ENCODE peak calls at places on chromosome 6, in nine cellular contexts. A, R, W, J, N, F, O, S and H are unnamed samples.

GRCh38 chr6:162615016-162615717 is 112.4 kb downstream of the PRKN start:
- DNase-seq in N (peak), O (no peak), S (no peak), A (no peak), R (no peak), J (no peak), W (no peak), F (no peak), H (no peak)

GRCh38 chr6:21143651-21144050 is 449.9 kb upstream of the SOX4 start:
- DNase-seq in W (no peak), S (no peak), J (no peak), R (no peak), N (no peak), O (no peak), F (no peak), A (no peak), H (no peak)

GRCh38 chr6:30073489-30074240 is 1.9 kb downstream of the RNF39 start:
- DNase-seq in R (no peak), A (no peak), J (no peak), S (no peak), F (no peak), N (no peak), O (no peak), W (no peak), H (no peak)

GRCh38 chr6:158408552-158409130 is 96.4 kb downstream of the TULP4 start:
- DNase-seq in A (no peak), W (no peak), O (no peak), F (peak), J (no peak), N (peak), R (peak), S (no peak), H (peak)

GRCh38 chr6:132713355-132714134 is at the start of gene VNN1:
- DNase-seq in S (peak), N (no peak), F (no peak), A (no peak), W (peak), J (no peak), R (no peak), O (no peak), H (no peak)

GRCh38 chr6:7769702-7770101 is 43.8 kb downstream of the BMP6 start:
- DNase-seq in R (no peak), O (no peak), N (peak), S (no peak), F (no peak), W (no peak), J (no peak), A (no peak), H (no peak)

GRCh38 chr6:117548797-117549301 is 53.5 kb downstream of the GOPC start:
- DNase-seq in J (peak), S (no peak), O (no peak), R (no peak), A (no peak), N (peak), F (no peak), W (no peak), H (no peak)

GRCh38 chr6:10250655-10251220 is 164.1 kb downstream of the TFAP2A start:
- DNase-seq in W (no peak), A (no peak), N (no peak), S (no peak), O (no peak), R (no peak), J (no peak), F (no peak), H (no peak)

GRCh38 chr6:161301338-161301737 is 27.5 kb upstream of the AGPAT4 start:
- DNase-seq in J (peak), W (no peak), R (peak), A (no peak), O (no peak), F (no peak), S (no peak), N (peak), H (no peak)

GRCh38 chr6:43729537-43729936 is 40.5 kb upstream of the VEGFA start:
- DNase-seq in S (no peak), F (no peak), O (no peak), J (no peak), W (no peak), A (no peak), N (no peak), R (no peak), H (no peak)

GRCh38 chr6:84897874-84898635 is 133.7 kb upstream of the TBX18 start:
- DNase-seq in A (no peak), S (no peak), R (no peak), O (no peak), N (peak), F (no peak), W (no peak), J (peak), H (no peak)

GRCh38 chr6:33430991-33431879 is 11.4 kb downstream of the SYNGAP1 start:
- DNase-seq in S (peak), J (no peak), N (peak), R (peak), O (peak), F (peak), W (peak), A (peak), H (peak)

GRCh38 chr6:166395778-166396177 is 13.0 kb upstream of the MPC1 start:
- DNase-seq in R (no peak), S (no peak), A (no peak), O (no peak), W (no peak), J (no peak), N (no peak), F (no peak), H (no peak)

GRCh38 chr6:684831-685636 is 7.9 kb downstream of the EXOC2 start:
- DNase-seq in N (peak), O (no peak), R (no peak), F (no peak), A (no peak), J (no peak), S (no peak), W (peak), H (no peak)

GRCh38 chr6:110482774-110483400 is 6.5 kb upstream of the SLC22A16 start:
- DNase-seq in A (no peak), N (no peak), F (no peak), J (no peak), W (no peak), S (no peak), O (no peak), R (no peak), H (no peak)

GRCh38 chr6:88165877-88166492 is at the start of gene CNR1:
- DNase-seq in F (peak), S (peak), J (no peak), W (peak), O (peak), R (peak), N (peak), A (peak), H (peak)

GRCh38 chr6:35370124-35370741 is 27.9 kb downstream of the PPARD start:
- DNase-seq in N (peak), O (no peak), S (peak), A (peak), R (no peak), F (no peak), J (peak), W (peak), H (no peak)

GRCh38 chr6:98581725-98582124 is 252.6 kb upstream of the POU3F2 start:
- DNase-seq in J (no peak), O (no peak), F (no peak), R (no peak), S (no peak), A (no peak), N (no peak), W (no peak), H (no peak)

GRCh38 chr6:159203304-159204005 is 34.3 kb downstream of the FNDC1 start:
- DNase-seq in R (no peak), A (peak), J (peak), W (no peak), F (no peak), S (no peak), O (no peak), N (peak), H (no peak)

GRCh38 chr6:14804001-14804401 is 441.9 kb upstream of the JARID2 start:
- DNase-seq in W (no peak), O (no peak), S (no peak), R (no peak), N (no peak), F (no peak), J (no peak), A (no peak), H (no peak)

GRCh38 chr6:164693934-164694333 is 615.5 kb downstream of the C6orf118 start:
- DNase-seq in F (no peak), R (no peak), J (no peak), W (no peak), A (peak), S (no peak), O (no peak), N (peak), H (no peak)

GRCh38 chr6:108497883-108498282 is 62.8 kb upstream of the FOXO3 start:
- DNase-seq in A (peak), J (no peak), O (peak), F (peak), S (no peak), W (peak), R (peak), N (peak), H (peak)

GRCh38 chr6:45419574-45420082 is 41.9 kb upstream of the SUPT3H start:
- DNase-seq in F (peak), J (no peak), W (no peak), R (peak), O (peak), A (no peak), N (peak), S (peak), H (peak)

GRCh38 chr6:92962846-92963245 is 456.5 kb downstream of the EPHA7 start:
- DNase-seq in S (no peak), J (no peak), A (no peak), O (no peak), W (no peak), N (no peak), R (no peak), F (no peak), H (no peak)

GRCh38 chr6:156876302-156876701 is 99.1 kb downstream of the ARID1B start:
- DNase-seq in N (no peak), O (peak), A (peak), R (no peak), W (no peak), F (peak), S (no peak), J (no peak), H (no peak)

GRCh38 chr6:70210462-70210861 is 92.4 kb downstream of the COL9A1 start:
- DNase-seq in N (peak), F (no peak), S (no peak), R (peak), A (peak), O (peak), J (no peak), W (no peak), H (no peak)

GRCh38 chr6:5095236-5095635 is 10.1 kb downstream of the PPP1R3G start:
- DNase-seq in R (no peak), F (no peak), N (no peak), J (no peak), O (no peak), A (no peak), W (no peak), S (no peak), H (no peak)